ENCODE peak calls at places on chromosome 7, in eight cellular contexts. X is DND-41; L is adipocyte; T is aorta; B is CD4-positive, alpha-beta memory T cell; V is kidney epithelial cell; W is cardiac fibroblast; K is CD8-positive, alpha-beta T cell. E is an unnamed sample.

GRCh38 chr7:38929460-38930171 is 20.6 kb upstream of the VPS41 start:
- DNase-seq in X (no peak), B (no peak), L (no peak), T (no peak), K (no peak), V (peak), W (peak), E (no peak)

GRCh38 chr7:27520828-27521790 is 141.6 kb downstream of the HIBADH start:
- DNase-seq in T (no peak), V (no peak), K (no peak), W (peak), L (peak), B (no peak), X (no peak), E (no peak)

GRCh38 chr7:149626972-149627371 is 129.4 kb upstream of the ZNF746 start:
- DNase-seq in X (no peak), V (no peak), K (no peak), B (no peak), T (no peak), L (no peak), W (no peak), E (no peak)

GRCh38 chr7:13047061-13047460 is 359.6 kb downstream of the ARL4A start:
- DNase-seq in V (no peak), L (no peak), T (no peak), K (no peak), X (no peak), W (no peak), B (no peak), E (no peak)

GRCh38 chr7:153188630-153189029 is 429.1 kb downstream of the ACTR3B start:
- DNase-seq in K (no peak), V (peak), W (no peak), X (no peak), T (no peak), L (no peak), B (no peak), E (no peak)

GRCh38 chr7:129762387-129762969 is 151.0 kb downstream of the NRF1 start:
- DNase-seq in T (peak), X (no peak), V (no peak), B (no peak), L (no peak), K (no peak), W (no peak), E (no peak)

GRCh38 chr7:26329520-26330269 is 38.0 kb downstream of the SNX10 start:
- DNase-seq in W (no peak), K (no peak), X (no peak), L (no peak), T (no peak), B (no peak), V (no peak), E (no peak)

GRCh38 chr7:131608112-131608498 is 51.7 kb upstream of the PODXL start:
- DNase-seq in L (no peak), B (no peak), T (no peak), X (no peak), W (no peak), V (no peak), K (no peak), E (no peak)

GRCh38 chr7:140810830-140811556 is 113.7 kb downstream of the BRAF start:
- DNase-seq in K (peak), X (peak), L (peak), T (no peak), W (peak), V (no peak), B (peak), E (peak)

GRCh38 chr7:132251327-132251659 is 325.0 kb downstream of the PLXNA4 start:
- DNase-seq in B (no peak), X (no peak), K (no peak), T (peak), W (no peak), V (peak), L (no peak), E (no peak)

GRCh38 chr7:112433289-112433688 is 17.0 kb upstream of the IFRD1 start:
- DNase-seq in K (no peak), T (no peak), V (no peak), L (no peak), B (no peak), X (peak), W (no peak), E (peak)

GRCh38 chr7:29401827-29402226 is 161.8 kb upstream of the PRR15 start:
- DNase-seq in W (no peak), T (no peak), B (no peak), V (no peak), K (no peak), X (no peak), L (no peak), E (no peak)

GRCh38 chr7:1432411-1433082 is 26.7 kb downstream of the MICALL2 start:
- DNase-seq in B (peak), W (peak), L (peak), K (peak), T (peak), V (no peak), X (peak), E (no peak)

GRCh38 chr7:139232377-139232717 is 1.3 kb downstream of the UBN2 start:
- DNase-seq in T (no peak), L (peak), W (peak), X (no peak), V (no peak), K (no peak), B (no peak), E (no peak)

GRCh38 chr7:105863876-105864275 is 12.5 kb downstream of the ATXN7L1 start:
- DNase-seq in V (no peak), B (no peak), L (no peak), K (no peak), X (no peak), W (no peak), T (no peak), E (no peak)

GRCh38 chr7:107782374-107782773 is 20.6 kb downstream of the SLC26A3 start:
- DNase-seq in V (no peak), K (no peak), T (no peak), B (no peak), W (no peak), L (no peak), X (no peak), E (no peak)

GRCh38 chr7:5423844-5424688 is 432 bp upstream of the TNRC18 start:
- DNase-seq in X (peak), L (peak), T (peak), K (no peak), B (peak), W (peak), V (peak), E (peak)

GRCh38 chr7:142859829-142860228 is 5.0 kb downstream of the EPHB6 start:
- DNase-seq in L (peak), T (no peak), W (peak), K (no peak), V (no peak), B (no peak), X (no peak), E (no peak)

GRCh38 chr7:95330194-95331003 is 6.1 kb upstream of the PON1 start:
- DNase-seq in T (no peak), L (peak), W (peak), V (no peak), B (no peak), K (no peak), X (peak), E (no peak)

GRCh38 chr7:29921404-29922010 is 68.1 kb downstream of the SCRN1 start:
- DNase-seq in T (no peak), B (peak), W (peak), V (peak), X (peak), K (peak), L (peak), E (peak)

GRCh38 chr7:122143376-122143750 is 686 bp downstream of the AASS start:
- DNase-seq in V (no peak), K (no peak), X (no peak), T (peak), L (peak), B (no peak), W (peak), E (no peak)

GRCh38 chr7:134154581-134155130 is 27.5 kb downstream of the LRGUK start:
- DNase-seq in X (no peak), B (no peak), K (no peak), T (no peak), L (peak), V (no peak), W (no peak), E (no peak)
- H3K4me3 ChIP-seq in X (no peak), B (no peak), K (no peak), T (no peak), L (no peak), V (no peak), W (no peak), E (no peak)

DNA sequence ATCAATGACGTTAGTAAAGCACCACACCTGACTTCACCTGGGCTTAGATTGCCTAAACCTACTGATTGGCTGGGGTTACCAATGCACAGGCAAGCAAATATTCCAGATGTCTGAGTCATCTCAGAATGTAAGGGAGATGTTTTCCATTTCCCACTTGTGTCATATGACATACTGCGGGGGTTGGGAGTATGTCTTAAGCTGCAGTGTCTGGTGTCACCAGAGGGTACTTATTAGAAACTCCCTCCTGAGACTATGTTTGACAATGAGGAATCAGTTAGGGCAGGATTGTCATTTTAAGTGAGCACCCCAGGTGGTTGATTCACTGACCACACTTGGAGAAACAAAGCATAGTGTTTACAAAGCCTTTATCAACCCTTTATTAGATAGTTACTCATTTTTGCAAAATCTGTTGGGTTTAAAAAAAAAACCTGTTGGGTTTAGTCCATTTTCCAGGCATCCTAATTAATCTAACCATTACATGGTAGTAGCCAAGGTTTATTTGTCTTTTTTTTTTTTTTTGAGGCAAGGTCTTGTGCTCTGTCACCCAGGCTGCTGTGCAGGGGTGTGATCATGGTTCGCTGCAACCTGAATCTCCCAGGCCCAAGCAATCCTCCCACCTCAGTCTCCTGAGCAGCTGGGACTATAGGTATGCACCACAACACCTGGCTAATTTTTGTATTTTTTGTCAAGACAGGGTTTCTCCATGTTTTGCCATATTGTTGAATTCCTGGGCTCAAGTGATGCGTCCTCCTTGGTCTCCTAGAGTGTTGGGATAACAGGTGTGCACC is 72.5 kb downstream of the CDK6 start:
- DNase-seq in V (peak), X (peak), B (no peak), L (no peak), T (no peak), K (no peak), W (peak), E (peak)
- H3K4me3 ChIP-seq in V (no peak), X (no peak), B (no peak), L (no peak), T (no peak), K (no peak), W (no peak), E (no peak)

GRCh38 chr7:83548250-83548649 is 100.7 kb downstream of the SEMA3E start:
- DNase-seq in L (no peak), W (no peak), B (no peak), T (no peak), K (no peak), X (no peak), V (no peak), E (no peak)
- H3K4me3 ChIP-seq in L (no peak), W (no peak), B (no peak), T (no peak), K (no peak), X (no peak), V (no peak), E (no peak)

GRCh38 chr7:102306916-102307677 is 20.4 kb downstream of the SH2B2 start:
- DNase-seq in X (peak), B (no peak), L (no peak), V (peak), W (peak), T (no peak), K (no peak), E (peak)
- H3K4me3 ChIP-seq in X (no peak), B (peak), L (no peak), V (no peak), W (no peak), T (no peak), K (no peak), E (no peak)

GRCh38 chr7:82056282-82056681 is 286.4 kb upstream of the HGF start:
- DNase-seq in T (no peak), W (peak), L (no peak), K (no peak), B (no peak), V (no peak), X (no peak), E (no peak)

GRCh38 chr7:82051641-82052040 is 281.8 kb upstream of the HGF start:
- DNase-seq in L (peak), W (no peak), K (no peak), B (no peak), X (no peak), T (no peak), V (no peak), E (no peak)

GRCh38 chr7:82050792-82051191 is 280.9 kb upstream of the HGF start:
- DNase-seq in T (no peak), L (peak), X (no peak), B (no peak), K (no peak), W (peak), V (no peak), E (no peak)

GRCh38 chr7:82054544-82054943 is 284.7 kb upstream of the HGF start:
- DNase-seq in V (no peak), W (no peak), X (no peak), B (no peak), L (no peak), K (no peak), T (no peak), E (no peak)

DNA sequence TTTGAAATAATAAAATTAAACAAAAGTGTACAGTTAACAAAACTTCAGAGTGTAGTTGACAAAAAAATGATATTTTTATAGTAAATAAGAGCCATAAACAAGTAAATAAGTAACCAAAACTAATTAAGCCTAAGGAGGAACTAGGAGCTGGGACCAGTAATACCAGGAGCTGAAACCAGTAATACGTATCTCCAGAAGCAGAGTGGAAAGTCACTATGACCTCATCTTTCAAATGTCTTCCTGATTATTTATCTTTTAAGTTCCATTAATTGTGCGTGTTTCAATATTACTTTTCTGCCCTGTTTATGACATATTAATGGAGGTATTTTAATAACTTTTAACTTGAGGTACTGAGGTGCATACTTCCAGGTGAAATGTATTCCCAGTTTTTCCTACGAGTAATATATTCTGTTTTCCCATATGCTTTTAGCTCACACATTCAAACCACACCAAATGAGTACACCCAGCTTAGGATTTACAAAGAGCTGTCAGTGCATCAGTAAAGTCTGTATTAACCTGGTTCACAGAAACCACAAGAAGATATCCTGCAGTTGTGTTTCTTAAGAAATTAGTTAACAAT is 283.7 kb upstream of the HGF start:
- DNase-seq in W (no peak), T (no peak), L (no peak), K (no peak), B (no peak), X (no peak), V (no peak), E (no peak)
- H3K4me3 ChIP-seq in W (no peak), T (no peak), L (no peak), K (no peak), B (no peak), X (no peak), V (no peak), E (no peak)

GRCh38 chr7:45026984-45027773 is 27.2 kb downstream of the CCM2 start:
- DNase-seq in V (no peak), W (peak), L (no peak), K (peak), B (peak), X (peak), T (no peak), E (peak)
- H3K4me3 ChIP-seq in V (no peak), W (no peak), L (no peak), K (peak), B (peak), X (peak), T (no peak), E (peak)

GRCh38 chr7:20783131-20783715 is 3.5 kb downstream of the SP8 start:
- DNase-seq in T (no peak), W (no peak), V (no peak), K (no peak), X (no peak), L (no peak), B (no peak), E (no peak)
- H3K4me3 ChIP-seq in T (no peak), W (no peak), V (no peak), K (no peak), X (no peak), L (no peak), B (no peak), E (no peak)

GRCh38 chr7:16774986-16775385 is 21.4 kb downstream of the TSPAN13 start:
- DNase-seq in W (no peak), V (no peak), K (no peak), X (no peak), T (no peak), B (no peak), L (no peak), E (no peak)
- H3K4me3 ChIP-seq in W (no peak), V (no peak), K (no peak), X (no peak), T (no peak), B (no peak), L (no peak), E (no peak)

DNA sequence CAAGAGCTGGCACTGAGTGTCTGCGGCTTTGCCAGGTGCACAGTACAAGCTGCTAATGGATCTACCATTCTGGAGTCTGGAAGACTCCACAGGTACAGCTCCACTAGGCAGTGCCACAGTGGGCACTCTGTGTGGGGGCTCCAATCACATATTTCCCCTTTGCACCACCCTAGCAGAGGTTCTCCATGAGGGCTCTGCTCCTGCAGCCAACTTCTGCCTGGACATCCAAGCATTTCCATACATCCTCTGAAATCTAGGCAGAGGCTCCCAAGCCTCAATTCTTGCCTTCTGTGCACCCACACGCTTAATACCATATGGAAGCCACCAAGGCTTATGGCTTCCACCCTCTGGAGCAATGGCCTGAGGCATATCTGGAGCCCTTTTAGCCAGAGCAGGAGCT is 29.2 kb downstream of the IQUB start:
- DNase-seq in T (no peak), K (no peak), V (no peak), L (no peak), B (no peak), W (no peak), X (no peak), E (no peak)
- H3K4me3 ChIP-seq in T (no peak), K (no peak), V (no peak), L (no peak), B (no peak), W (no peak), X (no peak), E (no peak)